ENCODE peak calls at places on chromosomes 16 and 17, in four cellular contexts. V is A549, K is K562, N is GM12878. H is an unnamed sample.

GRCh38 chr17:18344021-18344420 is 19.3 kb downstream of the SHMT1 start:
- DNase-seq in V (no peak), N (no peak), K (no peak), H (no peak)

GRCh38 chr17:46063239-46063638 is 64.2 kb downstream of the STH start:
- DNase-seq in K (no peak), N (no peak), V (peak; percentile 84), H (no peak)

GRCh38 chr16:84652565-84652964 is 4.3 kb downstream of the KLHL36 start:
- DNase-seq in V (no peak), K (no peak), N (no peak), H (no peak)

GRCh38 chr16:86353934-86354333 is 156.4 kb upstream of the FOXF1 start:
- DNase-seq in V (no peak), K (no peak), N (no peak), H (no peak)

GRCh38 chr16:50683689-50684374 is 2.7 kb upstream of the SNX20 start:
- DNase-seq in K (no peak), V (no peak), N (peak; percentile 87), H (no peak)

GRCh38 chr17:8421571-8421970 is 14.1 kb upstream of the NDEL1 start:
- DNase-seq in V (no peak), N (no peak), K (no peak), H (no peak)

GRCh38 chr17:30555942-30556341 is 78.7 kb downstream of the GOSR1 start:
- DNase-seq in N (no peak), V (no peak), K (no peak), H (no peak)

GRCh38 chr17:41533613-41534012 is 5.5 kb upstream of the KRT19 start:
- DNase-seq in V (no peak), N (no peak), K (no peak), H (no peak)

GRCh38 chr16:58414938-58415451 is 22.7 kb downstream of the GINS3 start:
- DNase-seq in V (no peak), N (no peak), K (no peak), H (no peak)

GRCh38 chr16:72001180-72001890 is 1.1 kb upstream of the PKD1L3 start:
- DNase-seq in V (no peak), K (no peak), N (no peak), H (no peak)

GRCh38 chr16:2520784-2521577 is 810 bp downstream of the AMDHD2 start:
- DNase-seq in N (no peak), V (no peak), K (peak; percentile 66), H (peak; percentile 70)

GRCh38 chr17:45170976-45171337 is 9.3 kb downstream of the HEXIM2 start:
- DNase-seq in N (no peak), V (peak; percentile 76), K (no peak), H (no peak)

GRCh38 chr16:84088695-84089395 is 27.9 kb downstream of the MBTPS1 start:
- DNase-seq in V (no peak), K (no peak), N (peak; percentile 67), H (peak; percentile 24)

GRCh38 chr17:38453951-38454421 is 25.7 kb downstream of the ARHGAP23 start:
- DNase-seq in K (peak; percentile 31), V (no peak), N (no peak), H (no peak)

GRCh38 chr17:57033296-57033695 is 51.8 kb upstream of the AKAP1 start:
- DNase-seq in K (no peak), V (no peak), N (no peak), H (no peak)

GRCh38 chr17:57034807-57035754 is 50.0 kb upstream of the AKAP1 start:
- DNase-seq in K (no peak), N (no peak), V (no peak), H (no peak)

GRCh38 chr17:57038486-57038885 is 46.6 kb upstream of the AKAP1 start:
- DNase-seq in N (no peak), K (no peak), V (no peak), H (no peak)

GRCh38 chr17:57037401-57037800 is 47.6 kb upstream of the AKAP1 start:
- DNase-seq in K (no peak), N (no peak), V (no peak), H (no peak)

GRCh38 chr17:57035971-57036481 is 49.0 kb upstream of the AKAP1 start:
- DNase-seq in K (no peak), V (no peak), N (no peak), H (no peak)
- TF ChIP-seq CHD4 in K (no peak), V (no peak), N (no peak), H (no peak)

DNA sequence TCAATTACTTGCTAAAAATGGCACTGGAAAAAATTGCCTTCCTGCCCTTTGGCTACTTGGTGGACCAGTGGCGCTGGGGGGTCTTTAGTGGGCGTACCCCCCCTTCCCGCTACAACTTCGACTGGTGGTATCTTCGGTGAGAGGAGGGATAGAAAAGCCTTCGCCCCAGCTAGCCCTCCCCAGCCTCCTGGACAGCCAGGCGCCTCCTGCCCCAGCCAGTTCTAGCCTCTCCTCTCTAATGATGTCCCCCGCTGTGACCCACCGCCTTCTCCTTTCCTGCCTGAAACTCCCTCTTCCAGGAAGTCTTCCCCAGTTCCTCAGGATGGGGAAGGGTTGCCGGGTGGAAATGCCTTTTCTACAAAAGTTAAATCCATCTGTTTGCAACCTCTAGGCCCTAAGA is 6.2 kb downstream of the ACE start:
- DNase-seq in N (no peak), K (no peak), V (no peak), H (no peak)
- TF ChIP-seq CHD4 in N (no peak), K (no peak), V (no peak), H (no peak)

GRCh38 chr17:29225388-29225787 is 21.3 kb upstream of the CRYBA1 start:
- DNase-seq in V (no peak), N (no peak), K (no peak), H (no peak)
- TF ChIP-seq CHD4 in V (no peak), N (no peak), K (no peak), H (no peak)

GRCh38 chr17:51119415-51120356 is 982 bp downstream of the SPAG9 start:
- DNase-seq in K (no peak), N (no peak), V (peak; percentile 50), H (peak; percentile 65)

GRCh38 chr17:51121620-51122472 is 1.2 kb upstream of the SPAG9 start:
- DNase-seq in V (peak; percentile 99), N (peak; percentile 86), K (peak; percentile 91), H (peak; percentile 88)

GRCh38 chr17:51120357-51120738 is 320 bp downstream of the SPAG9 start:
- DNase-seq in N (no peak), K (peak; percentile 49), V (peak; percentile 56), H (no peak)

GRCh38 chr17:51120739-51121619 is at the start of gene SPAG9:
- DNase-seq in K (peak; percentile 95), N (peak; percentile 60), V (peak; percentile 97), H (peak; percentile 90)

DNA sequence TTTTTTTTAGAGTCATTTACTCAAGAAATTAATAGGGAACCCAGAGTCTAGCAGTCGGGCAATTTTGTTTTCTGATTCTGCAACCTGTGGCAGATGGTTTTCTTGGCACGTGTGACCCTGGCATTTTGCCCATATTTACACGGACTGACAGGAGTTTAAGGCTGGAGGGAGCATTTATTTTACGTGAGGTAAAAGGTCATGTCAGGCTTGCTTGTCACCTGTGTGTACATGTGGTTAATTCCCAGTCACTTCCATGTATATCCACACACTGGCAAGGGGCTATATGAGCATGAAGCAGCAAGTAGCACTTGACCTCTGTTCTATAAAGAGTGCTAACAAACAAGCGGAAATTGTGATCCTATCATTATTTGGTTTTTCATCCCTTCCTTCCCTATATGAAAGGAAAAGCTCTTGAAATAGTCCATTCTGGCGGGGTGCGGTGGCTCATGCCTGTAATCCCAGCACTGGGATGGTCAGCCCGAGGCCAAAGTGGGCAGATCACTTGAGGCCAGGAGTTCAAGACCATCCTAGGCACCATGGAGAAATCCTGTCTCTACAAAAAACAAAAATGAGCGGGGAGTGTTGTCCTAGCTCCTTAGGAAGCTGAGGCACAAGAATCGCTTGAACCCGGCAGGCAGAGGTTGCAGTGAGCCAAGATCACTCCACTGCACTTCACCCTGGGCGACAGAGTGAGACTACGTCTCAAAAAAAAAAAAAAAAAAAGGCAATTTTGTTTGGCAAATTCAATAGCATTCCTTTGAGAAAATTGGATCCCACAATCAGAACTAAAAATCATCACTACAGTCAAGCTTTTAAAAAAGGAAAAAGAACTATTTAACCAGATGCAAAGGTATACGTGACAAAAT is 2.1 kb downstream of the SPAG9 start:
- DNase-seq in K (no peak), V (no peak), N (no peak), H (peak; percentile 77)
- TF ChIP-seq CHD4 in K (no peak), V (no peak), N (no peak), H (no peak)

GRCh38 chr17:35879748-35880654 is at the start of gene CCL5:
- DNase-seq in K (no peak), N (peak; percentile 84), V (no peak), H (no peak)
- TF ChIP-seq CHD4 in K (no peak), N (no peak), V (no peak), H (no peak)

GRCh38 chr16:9012848-9013507 is 49.3 kb upstream of the USP7 start:
- DNase-seq in K (no peak), N (no peak), V (no peak), H (no peak)
- TF ChIP-seq CHD4 in K (no peak), N (no peak), V (no peak), H (no peak)

GRCh38 chr17:4959261-4959965 is 8.2 kb downstream of the SPAG7 start:
- DNase-seq in V (no peak), N (no peak), K (no peak), H (no peak)

GRCh38 chr17:4965311-4965986 is 2.2 kb downstream of the SPAG7 start:
- DNase-seq in K (no peak), N (no peak), V (no peak), H (no peak)

GRCh38 chr17:4956493-4957061 is 5.7 kb downstream of the ENO3 start:
- DNase-seq in K (peak; percentile 18), V (no peak), N (no peak), H (no peak)

GRCh38 chr17:4958102-4958501 is 7.2 kb downstream of the ENO3 start:
- DNase-seq in K (no peak), V (no peak), N (no peak), H (no peak)

DNA sequence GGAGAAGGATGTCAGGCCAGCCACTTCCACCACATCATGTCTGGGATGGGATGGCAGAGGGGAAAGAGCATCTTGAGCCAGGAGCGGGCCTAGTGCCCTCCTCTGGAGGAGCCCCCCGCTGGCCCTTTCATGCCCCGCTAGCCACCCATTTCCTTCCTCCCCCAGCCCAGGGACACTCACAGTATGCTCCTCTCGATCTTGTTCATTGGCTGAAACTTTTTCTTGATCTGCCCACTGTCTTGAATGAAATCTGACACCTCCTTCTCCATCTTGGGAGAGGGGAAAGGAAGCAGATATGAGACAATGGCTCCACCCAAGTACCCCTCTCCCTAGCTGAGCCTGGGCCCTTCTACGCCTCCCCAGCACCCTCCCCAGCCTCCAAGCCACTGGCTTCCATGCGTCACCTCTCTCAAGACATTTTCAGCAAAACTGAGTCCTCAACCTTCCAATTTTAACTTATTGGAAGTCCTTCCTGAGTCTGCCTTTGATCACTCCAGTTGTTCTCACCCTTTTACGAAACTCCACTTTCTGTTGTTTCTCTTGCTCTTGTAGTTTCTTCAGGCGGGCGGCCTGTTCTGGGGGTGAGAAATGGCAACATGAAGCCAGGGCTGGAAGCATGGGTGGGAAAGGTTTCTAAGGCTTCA is 7.2 kb downstream of the SPAG7 start:
- DNase-seq in N (no peak), K (no peak), V (no peak), H (no peak)
- TF ChIP-seq CHD4 in N (no peak), K (no peak), V (no peak), H (no peak)

GRCh38 chr16:88908307-88908706 is 41.8 kb upstream of the PABPN1L start:
- DNase-seq in N (no peak), K (no peak), V (no peak), H (no peak)
- TF ChIP-seq CHD4 in N (no peak), K (no peak), V (no peak), H (no peak)

GRCh38 chr16:67298277-67298676 is 18.9 kb downstream of the PLEKHG4 start:
- DNase-seq in K (no peak), V (no peak), N (no peak), H (no peak)
- TF ChIP-seq CHD4 in K (no peak), V (no peak), N (no peak), H (no peak)

H was measured in HepG2.